ENCODE peak calls at places on chromosomes 7 and 10, in seven cellular contexts. Y is HCT116, P is body of pancreas, Z is gastrocnemius medialis, F is adrenal gland, L is heart left ventricle, T is testis. U is an unnamed sample. For H3K27me3, the result is how much of the 10 kb centered on the place peaks cover.

GRCh38 chr10:127433951-127434350 is 115.2 kb upstream of the NPS start:
- DNase-seq in Y (no peak), F (no peak), L (no peak), T (no peak), Z (no peak), P (no peak), U (no peak)

GRCh38 chr7:150400779-150401423 is 21.8 kb downstream of the ZNF775 start:
- DNase-seq in P (peak), Z (no peak), L (no peak), T (peak), Y (no peak), F (peak), U (no peak)

GRCh38 chr7:89246196-89246595 is 450.7 kb upstream of the TEX47 start:
- DNase-seq in Z (no peak), F (no peak), L (no peak), P (no peak), T (no peak), Y (no peak), U (no peak)

GRCh38 chr7:100503350-100503735 is 19.6 kb downstream of the NYAP1 start:
- DNase-seq in F (no peak), P (no peak), Y (peak), L (no peak), T (no peak), Z (no peak), U (no peak)

GRCh38 chr7:35630573-35630972 is 64.4 kb downstream of the HERPUD2 start:
- DNase-seq in L (no peak), T (no peak), Z (no peak), F (no peak), Y (no peak), P (no peak), U (no peak)

GRCh38 chr7:139046143-139046542 is 10.3 kb upstream of the ZC3HAV1L start:
- DNase-seq in P (no peak), T (no peak), L (no peak), Y (no peak), Z (no peak), F (no peak), U (no peak)

GRCh38 chr7:24952464-24952863 is 27.5 kb downstream of the OSBPL3 start:
- DNase-seq in Z (no peak), F (no peak), T (no peak), L (no peak), P (no peak), Y (no peak), U (no peak)

GRCh38 chr10:63005246-63005645 is 127.9 kb upstream of the NRBF2 start:
- DNase-seq in T (no peak), P (no peak), Y (no peak), F (no peak), Z (no peak), L (no peak), U (no peak)

GRCh38 chr7:28793383-28793782 is 164.7 kb downstream of the TRIL start:
- DNase-seq in L (no peak), Z (no peak), T (no peak), F (no peak), P (no peak), Y (no peak), U (no peak)

GRCh38 chr10:98309366-98310355 is 41.7 kb upstream of the LOXL4 start:
- DNase-seq in L (peak), Y (peak), F (peak), P (peak), T (peak), Z (peak), U (peak)

GRCh38 chr7:43646603-43647313 is 63.9 kb downstream of the STK17A start:
- DNase-seq in Z (no peak), Y (no peak), L (peak), P (no peak), F (no peak), T (no peak), U (no peak)

GRCh38 chr10:44619975-44620374 is 235.1 kb upstream of the CXCL12 start:
- DNase-seq in Z (no peak), Y (no peak), T (no peak), P (peak), L (no peak), F (no peak), U (no peak)

GRCh38 chr7:102319671-102320070 is 33.0 kb downstream of the SH2B2 start:
- DNase-seq in L (no peak), T (no peak), F (no peak), Z (no peak), Y (no peak), P (no peak), U (no peak)

GRCh38 chr10:118471863-118472262 is 123.6 kb downstream of the PRLHR start:
- DNase-seq in F (no peak), T (no peak), Z (no peak), L (no peak), Y (no peak), P (no peak), U (no peak)

GRCh38 chr7:123871998-123872867 is 27.3 kb downstream of the HYAL4 start:
- DNase-seq in P (peak), T (peak), F (peak), L (peak), Z (peak), Y (peak), U (no peak)

GRCh38 chr10:48366261-48366660 is 59.8 kb downstream of the MAPK8 start:
- DNase-seq in Z (no peak), P (no peak), F (no peak), Y (no peak), T (no peak), L (no peak), U (no peak)

GRCh38 chr7:140623995-140624902 is 16.4 kb downstream of the DENND2A start:
- DNase-seq in Z (no peak), T (no peak), F (no peak), P (no peak), Y (no peak), L (peak), U (no peak)

GRCh38 chr7:25894902-25895791 is 256.9 kb upstream of the NFE2L3 start:
- DNase-seq in P (peak), L (peak), T (peak), F (peak), Z (peak), Y (peak), U (peak)

GRCh38 chr10:120480848-120481247 is 23.8 kb downstream of the PLPP4 start:
- DNase-seq in Y (no peak), T (no peak), P (no peak), Z (no peak), L (no peak), F (no peak), U (no peak)

GRCh38 chr10:130495116-130495862 is 359.1 kb downstream of the GLRX3 start:
- DNase-seq in L (no peak), Y (no peak), Z (no peak), P (no peak), T (no peak), F (no peak), U (no peak)

GRCh38 chr7:43509906-43510305 is 73.0 kb upstream of the STK17A start:
- DNase-seq in Z (no peak), T (no peak), P (no peak), F (no peak), L (no peak), Y (no peak), U (no peak)

GRCh38 chr7:101179780-101180755 is at the start of gene NAT16:
- DNase-seq in P (no peak), F (no peak), T (no peak), Y (no peak), L (no peak), Z (no peak), U (no peak)

DNA sequence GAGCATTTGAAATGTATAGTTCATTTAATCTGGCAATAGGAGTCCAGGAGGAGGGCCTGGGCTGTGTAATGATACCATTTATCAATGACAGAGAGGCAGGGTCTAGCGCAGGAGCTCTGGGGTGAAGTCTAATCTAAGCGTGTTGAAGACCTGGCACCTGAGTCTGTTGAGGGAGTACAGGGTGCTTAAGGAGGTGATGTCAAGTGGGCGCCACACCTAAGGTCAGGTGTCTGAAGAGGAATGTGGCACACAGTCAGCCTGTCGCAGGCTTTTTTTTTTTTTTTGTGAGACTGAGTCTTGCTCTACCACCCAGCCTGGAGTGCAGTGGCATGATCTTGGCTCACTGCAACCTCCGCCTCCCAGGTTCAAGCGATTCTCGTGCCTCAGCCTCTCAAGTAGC is 2.3 kb downstream of the LLCFC1 start:
- DNase-seq in L (no peak), Y (no peak), P (no peak), Z (no peak), T (no peak), F (no peak), U (no peak)
- TF ChIP-seq POLR2A in L (no peak), Y (no peak), P (no peak), Z (no peak), T (no peak), F (no peak), U (no peak)

GRCh38 chr10:34280599-34281374 is 534.3 kb downstream of the PARD3 start:
- DNase-seq in T (peak), Z (peak), P (peak), L (no peak), Y (no peak), F (peak), U (no peak)
- H3K4me3 ChIP-seq in T (no peak), Z (no peak), P (no peak), L (no peak), Y (no peak), F (no peak), U (peak)

DNA sequence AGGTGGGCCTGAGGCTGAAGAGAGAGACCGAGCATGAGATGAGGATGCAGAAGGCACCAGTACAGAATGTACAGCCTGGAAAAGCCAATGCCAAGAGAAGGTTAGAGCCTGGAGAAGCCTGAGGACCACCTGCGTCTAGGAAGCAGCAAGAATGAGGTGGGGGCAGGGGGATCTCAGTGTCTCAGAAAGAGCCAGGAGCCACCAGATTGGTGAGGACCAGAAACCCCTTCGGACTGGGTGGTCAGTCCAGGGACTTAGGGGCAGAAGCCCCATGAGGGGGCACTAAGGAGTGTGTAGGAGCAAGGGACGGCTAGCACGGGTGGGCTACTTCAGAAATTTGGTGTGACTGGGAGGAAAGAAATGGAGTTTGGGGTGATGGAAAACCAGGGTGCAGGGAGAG is 205.9 kb upstream of the RNF32 start:
- DNase-seq in T (no peak), F (no peak), L (no peak), Y (no peak), Z (no peak), P (no peak), U (no peak)
- H3K27me3 ChIP-seq in T (under half), F (under half), L (under half), Y (under half), Z (under half), P (under half), U (under half)

DNA sequence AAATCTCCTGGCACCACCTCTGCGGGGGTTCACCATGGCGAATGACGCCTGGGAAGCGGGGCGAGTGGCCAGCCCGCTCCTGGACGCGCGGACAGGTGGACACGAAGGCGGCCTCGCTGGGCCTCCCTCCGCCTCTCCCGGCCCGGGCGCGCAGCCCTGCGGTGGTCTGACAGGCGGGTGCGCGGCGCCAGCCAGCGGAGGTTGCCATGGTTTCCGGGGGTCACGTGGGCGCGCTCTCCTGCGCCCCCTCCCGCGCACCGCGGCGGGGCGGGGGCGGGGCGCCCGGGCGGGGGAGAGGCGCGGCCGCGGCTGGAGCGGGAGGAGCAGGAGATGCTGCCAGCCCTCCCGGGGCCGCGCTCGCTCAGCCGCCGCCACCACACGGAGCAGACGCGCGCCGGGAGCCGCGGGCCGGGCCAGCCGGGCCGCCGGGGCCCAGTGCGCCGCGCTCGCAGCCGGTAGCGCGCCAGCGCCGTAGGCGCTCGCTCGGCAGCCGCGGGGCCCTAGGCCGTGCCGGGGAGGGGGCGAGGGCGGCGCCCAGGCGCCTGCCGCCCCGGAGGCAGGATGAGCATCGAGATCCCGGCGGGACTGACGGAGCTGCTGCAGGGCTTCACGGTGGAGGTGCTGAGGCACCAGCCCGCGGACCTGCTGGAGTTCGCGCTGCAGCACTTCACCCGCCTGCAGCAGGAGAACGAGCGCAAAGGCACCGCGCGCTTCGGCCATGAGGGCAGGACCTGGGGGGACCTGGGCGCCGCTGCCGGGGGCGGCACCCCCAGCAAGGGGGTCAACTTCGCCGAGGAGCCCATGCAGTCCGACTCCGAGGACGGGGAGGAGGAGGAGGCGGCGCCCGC is at the start of gene PRKAR2B:
- DNase-seq in F (peak), Z (no peak), L (peak), P (peak), Y (peak), T (peak), U (peak)
- TF ChIP-seq POLR2A in F (peak), Z (peak), L (no peak), P (peak), Y (no peak), T (no peak), U (no peak)

DNA sequence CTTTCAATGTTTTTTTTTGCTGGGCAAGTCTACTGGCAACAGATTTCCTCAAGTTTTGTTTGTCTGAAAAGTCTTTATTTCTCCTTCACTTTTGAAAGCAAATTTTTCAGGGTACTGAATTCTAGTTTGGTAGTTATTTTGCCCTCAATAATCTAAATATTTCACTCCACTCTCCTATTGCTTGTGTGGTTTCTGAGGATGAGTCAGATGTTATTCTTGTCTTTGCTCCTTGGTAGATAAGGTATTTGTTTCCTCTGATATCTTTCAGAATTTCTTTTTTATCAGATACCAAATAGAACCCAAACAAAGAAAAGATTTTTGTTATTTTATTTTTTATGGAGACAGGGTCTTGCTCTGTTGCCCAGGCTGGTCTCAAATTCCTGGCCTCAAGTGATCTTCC is 99.2 kb upstream of the MALRD1 start:
- DNase-seq in T (no peak), F (no peak), Y (no peak), Z (no peak), P (no peak), L (no peak), U (no peak)
- H3K4me3 ChIP-seq in T (no peak), F (no peak), Y (no peak), Z (no peak), P (no peak), L (no peak), U (no peak)